ENCODE peak calls at places on chromosomes 12 and 14, in five cellular contexts. One of them, this sample, is unnamed.

GRCh38 chr14:74609721-74610120 is 2.3 kb downstream of the LTBP2 start:
- DNase-seq in posterior cingulate gyrus: no peak
- DNase-seq in GM12865: no peak
- DNase-seq in stimulated activated effector memory CD8-positive, alpha-beta T cell treated with anti-CD3 and anti-CD28 coated beads, Interleukin-12 subunit alpha, Interleukin-12 subunit beta, amount 100 ng/mL, for 72 hours: no peak
- DNase-seq in endothelial cell: no peak
- DNase-seq in this sample: no peak

GRCh38 chr14:38044710-38045109 is 163.0 kb upstream of the SSTR1 start:
- DNase-seq in posterior cingulate gyrus: no peak
- DNase-seq in endothelial cell: no peak
- DNase-seq in stimulated activated effector memory CD8-positive, alpha-beta T cell treated with anti-CD3 and anti-CD28 coated beads, Interleukin-12 subunit alpha, Interleukin-12 subunit beta, amount 100 ng/mL, for 72 hours: no peak
- DNase-seq in GM12865: no peak
- DNase-seq in this sample: no peak

GRCh38 chr14:95871531-95871930 is 5.1 kb upstream of the TUNAR start:
- DNase-seq in endothelial cell: no peak
- DNase-seq in GM12865: no peak
- DNase-seq in stimulated activated effector memory CD8-positive, alpha-beta T cell treated with anti-CD3 and anti-CD28 coated beads, Interleukin-12 subunit alpha, Interleukin-12 subunit beta, amount 100 ng/mL, for 72 hours: no peak
- DNase-seq in posterior cingulate gyrus: no peak
- DNase-seq in this sample: no peak

GRCh38 chr14:79581912-79582576 is 629.3 kb downstream of the DIO2 start:
- DNase-seq in stimulated activated effector memory CD8-positive, alpha-beta T cell treated with anti-CD3 and anti-CD28 coated beads, Interleukin-12 subunit alpha, Interleukin-12 subunit beta, amount 100 ng/mL, for 72 hours: no peak
- DNase-seq in GM12865: no peak
- DNase-seq in endothelial cell: no peak
- DNase-seq in posterior cingulate gyrus: no peak
- DNase-seq in this sample: no peak

GRCh38 chr14:24428628-24429394 is 657 bp downstream of the CBLN3 start:
- DNase-seq in GM12865: no peak
- DNase-seq in stimulated activated effector memory CD8-positive, alpha-beta T cell treated with anti-CD3 and anti-CD28 coated beads, Interleukin-12 subunit alpha, Interleukin-12 subunit beta, amount 100 ng/mL, for 72 hours: no peak
- DNase-seq in endothelial cell: no peak
- DNase-seq in posterior cingulate gyrus: no peak
- DNase-seq in this sample: no peak

GRCh38 chr12:27330846-27331245 is 1.8 kb upstream of the BMAL2 start:
- DNase-seq in GM12865: no peak
- DNase-seq in posterior cingulate gyrus: no peak
- DNase-seq in endothelial cell: no peak
- DNase-seq in stimulated activated effector memory CD8-positive, alpha-beta T cell treated with anti-CD3 and anti-CD28 coated beads, Interleukin-12 subunit alpha, Interleukin-12 subunit beta, amount 100 ng/mL, for 72 hours: no peak
- DNase-seq in this sample: no peak

GRCh38 chr12:131121705-131122405 is 168.1 kb downstream of the ADGRD1 start:
- DNase-seq in stimulated activated effector memory CD8-positive, alpha-beta T cell treated with anti-CD3 and anti-CD28 coated beads, Interleukin-12 subunit alpha, Interleukin-12 subunit beta, amount 100 ng/mL, for 72 hours: no peak
- DNase-seq in posterior cingulate gyrus: no peak
- DNase-seq in GM12865: no peak
- DNase-seq in endothelial cell: no peak
- DNase-seq in this sample: no peak

GRCh38 chr12:104056419-104056972 is 6.5 kb upstream of the GLT8D2 start:
- DNase-seq in endothelial cell: no peak
- DNase-seq in posterior cingulate gyrus: no peak
- DNase-seq in GM12865: no peak
- DNase-seq in stimulated activated effector memory CD8-positive, alpha-beta T cell treated with anti-CD3 and anti-CD28 coated beads, Interleukin-12 subunit alpha, Interleukin-12 subunit beta, amount 100 ng/mL, for 72 hours: no peak
- DNase-seq in this sample: no peak

GRCh38 chr14:95998656-95999055 is 40.5 kb upstream of the C14orf132 start:
- DNase-seq in endothelial cell: no peak
- DNase-seq in posterior cingulate gyrus: no peak
- DNase-seq in stimulated activated effector memory CD8-positive, alpha-beta T cell treated with anti-CD3 and anti-CD28 coated beads, Interleukin-12 subunit alpha, Interleukin-12 subunit beta, amount 100 ng/mL, for 72 hours: no peak
- DNase-seq in GM12865: no peak
- DNase-seq in this sample: no peak

GRCh38 chr12:110339184-110339952 is 58.3 kb downstream of the ATP2A2 start:
- DNase-seq in stimulated activated effector memory CD8-positive, alpha-beta T cell treated with anti-CD3 and anti-CD28 coated beads, Interleukin-12 subunit alpha, Interleukin-12 subunit beta, amount 100 ng/mL, for 72 hours: no peak
- DNase-seq in posterior cingulate gyrus: no peak
- DNase-seq in endothelial cell: no peak
- DNase-seq in GM12865: no peak
- DNase-seq in this sample: no peak

GRCh38 chr14:36655054-36655381 is 6.6 kb upstream of the PAX9 start:
- DNase-seq in endothelial cell: no peak
- DNase-seq in stimulated activated effector memory CD8-positive, alpha-beta T cell treated with anti-CD3 and anti-CD28 coated beads, Interleukin-12 subunit alpha, Interleukin-12 subunit beta, amount 100 ng/mL, for 72 hours: no peak
- DNase-seq in posterior cingulate gyrus: no peak
- DNase-seq in GM12865: no peak
- DNase-seq in this sample: no peak

GRCh38 chr12:62601765-62602444 is 135.3 kb downstream of the MON2 start:
- DNase-seq in posterior cingulate gyrus: no peak
- DNase-seq in endothelial cell: no peak
- DNase-seq in GM12865: peak
- DNase-seq in stimulated activated effector memory CD8-positive, alpha-beta T cell treated with anti-CD3 and anti-CD28 coated beads, Interleukin-12 subunit alpha, Interleukin-12 subunit beta, amount 100 ng/mL, for 72 hours: no peak
- DNase-seq in this sample: no peak

GRCh38 chr12:66920205-66920604 is 241.3 kb upstream of the GRIP1 start:
- DNase-seq in stimulated activated effector memory CD8-positive, alpha-beta T cell treated with anti-CD3 and anti-CD28 coated beads, Interleukin-12 subunit alpha, Interleukin-12 subunit beta, amount 100 ng/mL, for 72 hours: no peak
- DNase-seq in endothelial cell: no peak
- DNase-seq in GM12865: no peak
- DNase-seq in posterior cingulate gyrus: no peak
- DNase-seq in this sample: no peak

GRCh38 chr12:34289431-34290190 is 267.3 kb downstream of the ALG10 start:
- DNase-seq in endothelial cell: no peak
- DNase-seq in stimulated activated effector memory CD8-positive, alpha-beta T cell treated with anti-CD3 and anti-CD28 coated beads, Interleukin-12 subunit alpha, Interleukin-12 subunit beta, amount 100 ng/mL, for 72 hours: no peak
- DNase-seq in GM12865: no peak
- DNase-seq in posterior cingulate gyrus: no peak
- DNase-seq in this sample: no peak

GRCh38 chr14:61418749-61419148 is 97.4 kb downstream of the PRKCH start:
- DNase-seq in GM12865: no peak
- DNase-seq in posterior cingulate gyrus: no peak
- DNase-seq in stimulated activated effector memory CD8-positive, alpha-beta T cell treated with anti-CD3 and anti-CD28 coated beads, Interleukin-12 subunit alpha, Interleukin-12 subunit beta, amount 100 ng/mL, for 72 hours: no peak
- DNase-seq in endothelial cell: no peak
- DNase-seq in this sample: no peak

GRCh38 chr12:52575256-52575655 is 1.6 kb upstream of the KRT74 start:
- DNase-seq in stimulated activated effector memory CD8-positive, alpha-beta T cell treated with anti-CD3 and anti-CD28 coated beads, Interleukin-12 subunit alpha, Interleukin-12 subunit beta, amount 100 ng/mL, for 72 hours: no peak
- DNase-seq in posterior cingulate gyrus: no peak
- DNase-seq in GM12865: peak
- DNase-seq in endothelial cell: no peak
- DNase-seq in this sample: no peak

GRCh38 chr12:130401703-130402102 is 64.0 kb downstream of the PIWIL1 start:
- DNase-seq in stimulated activated effector memory CD8-positive, alpha-beta T cell treated with anti-CD3 and anti-CD28 coated beads, Interleukin-12 subunit alpha, Interleukin-12 subunit beta, amount 100 ng/mL, for 72 hours: no peak
- DNase-seq in GM12865: peak
- DNase-seq in endothelial cell: no peak
- DNase-seq in posterior cingulate gyrus: no peak
- DNase-seq in this sample: no peak

GRCh38 chr12:93415723-93416464 is 25.9 kb downstream of the UBE2N start:
- DNase-seq in stimulated activated effector memory CD8-positive, alpha-beta T cell treated with anti-CD3 and anti-CD28 coated beads, Interleukin-12 subunit alpha, Interleukin-12 subunit beta, amount 100 ng/mL, for 72 hours: no peak
- DNase-seq in GM12865: no peak
- DNase-seq in endothelial cell: no peak
- DNase-seq in posterior cingulate gyrus: no peak
- DNase-seq in this sample: no peak

GRCh38 chr12:80044694-80045046 is 54.7 kb upstream of the OTOGL start:
- DNase-seq in GM12865: peak
- DNase-seq in posterior cingulate gyrus: no peak
- DNase-seq in endothelial cell: no peak
- DNase-seq in stimulated activated effector memory CD8-positive, alpha-beta T cell treated with anti-CD3 and anti-CD28 coated beads, Interleukin-12 subunit alpha, Interleukin-12 subunit beta, amount 100 ng/mL, for 72 hours: no peak
- DNase-seq in this sample: no peak

GRCh38 chr12:71504471-71504852 is 64.9 kb downstream of the LGR5 start:
- DNase-seq in posterior cingulate gyrus: no peak
- DNase-seq in GM12865: no peak
- DNase-seq in endothelial cell: no peak
- DNase-seq in stimulated activated effector memory CD8-positive, alpha-beta T cell treated with anti-CD3 and anti-CD28 coated beads, Interleukin-12 subunit alpha, Interleukin-12 subunit beta, amount 100 ng/mL, for 72 hours: no peak
- DNase-seq in this sample: peak

GRCh38 chr14:105952222-105952621 is 425.8 kb downstream of the TMEM121 start:
- DNase-seq in GM12865: no peak
- DNase-seq in posterior cingulate gyrus: no peak
- DNase-seq in endothelial cell: no peak
- DNase-seq in stimulated activated effector memory CD8-positive, alpha-beta T cell treated with anti-CD3 and anti-CD28 coated beads, Interleukin-12 subunit alpha, Interleukin-12 subunit beta, amount 100 ng/mL, for 72 hours: no peak
- DNase-seq in this sample: no peak

GRCh38 chr14:80275208-80275850 is 64.0 kb upstream of the DIO2 start:
- DNase-seq in posterior cingulate gyrus: no peak
- DNase-seq in endothelial cell: no peak
- DNase-seq in stimulated activated effector memory CD8-positive, alpha-beta T cell treated with anti-CD3 and anti-CD28 coated beads, Interleukin-12 subunit alpha, Interleukin-12 subunit beta, amount 100 ng/mL, for 72 hours: no peak
- DNase-seq in GM12865: no peak
- DNase-seq in this sample: no peak

GRCh38 chr14:104314251-104314941 is 176.0 kb downstream of the KIF26A start:
- DNase-seq in posterior cingulate gyrus: peak
- DNase-seq in stimulated activated effector memory CD8-positive, alpha-beta T cell treated with anti-CD3 and anti-CD28 coated beads, Interleukin-12 subunit alpha, Interleukin-12 subunit beta, amount 100 ng/mL, for 72 hours: no peak
- DNase-seq in endothelial cell: no peak
- DNase-seq in GM12865: no peak
- DNase-seq in this sample: peak

GRCh38 chr14:102796661-102797190 is 19.5 kb downstream of the TRAF3 start:
- DNase-seq in GM12865: no peak
- DNase-seq in endothelial cell: no peak
- DNase-seq in stimulated activated effector memory CD8-positive, alpha-beta T cell treated with anti-CD3 and anti-CD28 coated beads, Interleukin-12 subunit alpha, Interleukin-12 subunit beta, amount 100 ng/mL, for 72 hours: no peak
- DNase-seq in posterior cingulate gyrus: no peak
- DNase-seq in this sample: no peak

GRCh38 chr12:47277972-47278448 is 198.3 kb upstream of the AMIGO2 start:
- DNase-seq in GM12865: no peak
- DNase-seq in posterior cingulate gyrus: no peak
- DNase-seq in stimulated activated effector memory CD8-positive, alpha-beta T cell treated with anti-CD3 and anti-CD28 coated beads, Interleukin-12 subunit alpha, Interleukin-12 subunit beta, amount 100 ng/mL, for 72 hours: no peak
- DNase-seq in endothelial cell: no peak
- DNase-seq in this sample: no peak

GRCh38 chr12:1530592-1531159 is 63.7 kb downstream of the FBXL14 start:
- DNase-seq in stimulated activated effector memory CD8-positive, alpha-beta T cell treated with anti-CD3 and anti-CD28 coated beads, Interleukin-12 subunit alpha, Interleukin-12 subunit beta, amount 100 ng/mL, for 72 hours: no peak
- DNase-seq in posterior cingulate gyrus: no peak
- DNase-seq in GM12865: peak
- DNase-seq in endothelial cell: no peak
- DNase-seq in this sample: no peak

GRCh38 chr12:124231980-124232653 is 62.8 kb upstream of the RFLNA start:
- DNase-seq in endothelial cell: no peak
- DNase-seq in stimulated activated effector memory CD8-positive, alpha-beta T cell treated with anti-CD3 and anti-CD28 coated beads, Interleukin-12 subunit alpha, Interleukin-12 subunit beta, amount 100 ng/mL, for 72 hours: no peak
- DNase-seq in posterior cingulate gyrus: no peak
- DNase-seq in GM12865: no peak
- DNase-seq in this sample: no peak

GRCh38 chr12:62732861-62733427 is 202.0 kb downstream of the PPM1H start:
- DNase-seq in stimulated activated effector memory CD8-positive, alpha-beta T cell treated with anti-CD3 and anti-CD28 coated beads, Interleukin-12 subunit alpha, Interleukin-12 subunit beta, amount 100 ng/mL, for 72 hours: no peak
- DNase-seq in GM12865: peak
- DNase-seq in endothelial cell: no peak
- DNase-seq in posterior cingulate gyrus: no peak
- DNase-seq in this sample: no peak

GRCh38 chr12:66627270-66627987 is 51.4 kb downstream of the GRIP1 start:
- DNase-seq in endothelial cell: no peak
- DNase-seq in GM12865: no peak
- DNase-seq in stimulated activated effector memory CD8-positive, alpha-beta T cell treated with anti-CD3 and anti-CD28 coated beads, Interleukin-12 subunit alpha, Interleukin-12 subunit beta, amount 100 ng/mL, for 72 hours: no peak
- DNase-seq in posterior cingulate gyrus: no peak
- DNase-seq in this sample: no peak

GRCh38 chr12:124837958-124838803 is 25.5 kb downstream of the SCARB1 start:
- DNase-seq in posterior cingulate gyrus: no peak
- DNase-seq in endothelial cell: no peak
- DNase-seq in stimulated activated effector memory CD8-positive, alpha-beta T cell treated with anti-CD3 and anti-CD28 coated beads, Interleukin-12 subunit alpha, Interleukin-12 subunit beta, amount 100 ng/mL, for 72 hours: no peak
- DNase-seq in GM12865: no peak
- DNase-seq in this sample: no peak